ENCODE peak calls at places on chromosome 11, in eight cellular contexts. E, O, H, U, X, M, R and P are unnamed samples.

GRCh38 chr11:76288166-76288978 is 82.1 kb upstream of the WNT11 start:
- DNase-seq in E (no peak), O (no peak), H (no peak), U (no peak), X (no peak), M (no peak), R (no peak), P (no peak)

GRCh38 chr11:95678988-95679387 is 110.6 kb downstream of the FAM76B start:
- DNase-seq in E (no peak), O (no peak), H (no peak), U (no peak), X (no peak), M (no peak), R (no peak), P (no peak)

GRCh38 chr11:61828629-61829407 is 718 bp downstream of the FADS2 start:
- DNase-seq in E (peak), O (no peak), H (peak), U (peak), X (no peak), M (no peak), R (peak), P (no peak)

GRCh38 chr11:1881442-1882264 is 10.0 kb downstream of the PRR33 start:
- DNase-seq in E (no peak), O (no peak), H (peak), U (no peak), X (no peak), M (no peak), R (peak), P (peak)

GRCh38 chr11:19453893-19454292 is 213.1 kb upstream of the E2F8 start:
- DNase-seq in E (peak), O (peak), H (no peak), U (no peak), X (no peak), M (peak), R (no peak), P (no peak)

GRCh38 chr11:85752890-85753581 is 57.9 kb downstream of the SYTL2 start:
- DNase-seq in E (no peak), O (no peak), H (peak), U (no peak), X (no peak), M (no peak), R (peak), P (no peak)

GRCh38 chr11:125481531-125481930 is 14.5 kb downstream of the FEZ1 start:
- DNase-seq in E (no peak), O (no peak), H (no peak), U (no peak), X (no peak), M (no peak), R (no peak), P (no peak)

GRCh38 chr11:15720460-15720859 is 605.7 kb downstream of the INSC start:
- DNase-seq in E (no peak), O (no peak), H (no peak), U (no peak), X (no peak), M (no peak), R (no peak), P (no peak)

GRCh38 chr11:19735512-19735911 is 22.9 kb downstream of the NAV2 start:
- DNase-seq in E (peak), O (no peak), H (no peak), U (no peak), X (no peak), M (no peak), R (no peak), P (no peak)

GRCh38 chr11:107769189-107769588 is 57.3 kb upstream of the SLN start:
- DNase-seq in E (peak), O (no peak), H (no peak), U (no peak), X (no peak), M (no peak), R (no peak), P (no peak)

GRCh38 chr11:126748097-126748756 is 252.3 kb downstream of the KIRREL3 start:
- DNase-seq in E (no peak), O (no peak), H (peak), U (peak), X (no peak), M (no peak), R (no peak), P (no peak)

GRCh38 chr11:44674809-44675208 is 52.0 kb upstream of the TSPAN18 start:
- DNase-seq in E (no peak), O (no peak), H (no peak), U (no peak), X (no peak), M (no peak), R (no peak), P (no peak)

GRCh38 chr11:121086866-121087265 is 14.2 kb upstream of the TECTA start:
- DNase-seq in E (peak), O (no peak), H (no peak), U (no peak), X (no peak), M (no peak), R (no peak), P (no peak)

GRCh38 chr11:20000393-20001134 is 159.7 kb downstream of the DBX1 start:
- DNase-seq in E (no peak), O (no peak), H (peak), U (peak), X (no peak), M (no peak), R (no peak), P (no peak)

GRCh38 chr11:131495417-131495816 is 125.0 kb downstream of the NTM start:
- DNase-seq in E (no peak), O (no peak), H (peak), U (no peak), X (no peak), M (no peak), R (no peak), P (no peak)

GRCh38 chr11:74849525-74850391 is 99.1 kb downstream of the XRRA1 start:
- DNase-seq in E (peak), O (peak), H (no peak), U (no peak), X (no peak), M (peak), R (no peak), P (no peak)

GRCh38 chr11:64518928-64519327 is 72.1 kb upstream of the SLC22A12 start:
- DNase-seq in E (no peak), O (no peak), H (no peak), U (no peak), X (no peak), M (no peak), R (no peak), P (no peak)

GRCh38 chr11:95093548-95093947 is 3.9 kb downstream of the ENDOD1 start:
- DNase-seq in E (no peak), O (no peak), H (no peak), U (no peak), X (no peak), M (no peak), R (no peak), P (peak)

GRCh38 chr11:88292156-88292844 is 45.2 kb downstream of the CTSC start:
- DNase-seq in E (peak), O (peak), H (peak), U (no peak), X (peak), M (peak), R (no peak), P (no peak)

GRCh38 chr11:101327908-101328307 is 198.3 kb upstream of the PGR start:
- DNase-seq in E (peak), O (no peak), H (no peak), U (no peak), X (no peak), M (no peak), R (no peak), P (no peak)

GRCh38 chr11:64661146-64661545 is 61.9 kb downstream of the NRXN2 start:
- DNase-seq in E (peak), O (peak), H (no peak), U (peak), X (peak), M (no peak), R (no peak), P (no peak)

GRCh38 chr11:9078113-9079041 is 13.0 kb downstream of the SCUBE2 start:
- DNase-seq in E (no peak), O (no peak), H (no peak), U (no peak), X (no peak), M (no peak), R (no peak), P (no peak)

GRCh38 chr11:9210922-9211320 is 54.2 kb downstream of the DENND5A start:
- DNase-seq in E (peak), O (no peak), H (no peak), U (no peak), X (no peak), M (peak), R (no peak), P (no peak)

GRCh38 chr11:68806931-68807844 is 34.5 kb downstream of the CPT1A start:
- DNase-seq in E (peak), O (peak), H (no peak), U (no peak), X (no peak), M (peak), R (no peak), P (no peak)

GRCh38 chr11:48116843-48117242 is 99.8 kb upstream of the OR4B1 start:
- DNase-seq in E (no peak), O (no peak), H (no peak), U (no peak), X (no peak), M (no peak), R (no peak), P (peak)

GRCh38 chr11:70829160-70829899 is 423.0 kb downstream of the SHANK2 start:
- DNase-seq in E (no peak), O (no peak), H (no peak), U (no peak), X (no peak), M (no peak), R (no peak), P (no peak)